ENCODE peak calls at places on chromosomes 4 and X, in eight cellular contexts. One of them, this sample, is unnamed. For H3K4me1, the result is how much of the 10 kb centered on the place peaks cover.

GRCh38 chr4:74794341-74794801 is at the start of gene BTC:
- DNase-seq in left ventricle myocardium inferior: no peak
- DNase-seq in left lung: peak
- DNase-seq in right atrium auricular region: no peak
- DNase-seq in A549: peak
- DNase-seq in HCT116: peak
- DNase-seq in kidney: peak
- DNase-seq in neural progenitor cell: peak
- DNase-seq in this sample: peak

GRCh38 chr4:106647451-106647850 is 278.9 kb upstream of the GIMD1 start:
- DNase-seq in left ventricle myocardium inferior: no peak
- DNase-seq in left lung: no peak
- DNase-seq in right atrium auricular region: no peak
- DNase-seq in A549: no peak
- DNase-seq in HCT116: no peak
- DNase-seq in kidney: no peak
- DNase-seq in neural progenitor cell: no peak
- DNase-seq in this sample: no peak

GRCh38 chr4:183987529-183987946 is 82.4 kb downstream of the STOX2 start:
- DNase-seq in left ventricle myocardium inferior: peak
- DNase-seq in left lung: peak
- DNase-seq in right atrium auricular region: peak
- DNase-seq in A549: peak
- DNase-seq in HCT116: peak
- DNase-seq in kidney: peak
- DNase-seq in neural progenitor cell: peak
- DNase-seq in this sample: peak

GRCh38 chr4:56506110-56506705 is 617 bp downstream of the ARL9 start:
- DNase-seq in left ventricle myocardium inferior: no peak
- DNase-seq in left lung: no peak
- DNase-seq in right atrium auricular region: no peak
- DNase-seq in A549: no peak
- DNase-seq in HCT116: no peak
- DNase-seq in kidney: no peak
- DNase-seq in neural progenitor cell: peak
- DNase-seq in this sample: no peak

GRCh38 chr4:163694385-163694784 is 199.9 kb downstream of the TMA16 start:
- DNase-seq in left ventricle myocardium inferior: no peak
- DNase-seq in left lung: no peak
- DNase-seq in right atrium auricular region: no peak
- DNase-seq in A549: no peak
- DNase-seq in HCT116: no peak
- DNase-seq in kidney: no peak
- DNase-seq in neural progenitor cell: no peak
- DNase-seq in this sample: no peak

GRCh38 chrX:10756365-10756915 is 136.1 kb upstream of the MID1 start:
- DNase-seq in left ventricle myocardium inferior: no peak
- DNase-seq in left lung: no peak
- DNase-seq in right atrium auricular region: no peak
- DNase-seq in A549: peak
- DNase-seq in HCT116: peak
- DNase-seq in kidney: no peak
- DNase-seq in neural progenitor cell: no peak
- DNase-seq in this sample: peak

GRCh38 chr4:113618205-113618604 is 143.3 kb downstream of the CAMK2D start:
- DNase-seq in left ventricle myocardium inferior: no peak
- DNase-seq in left lung: no peak
- DNase-seq in right atrium auricular region: no peak
- DNase-seq in A549: no peak
- DNase-seq in HCT116: no peak
- DNase-seq in kidney: no peak
- DNase-seq in neural progenitor cell: no peak
- DNase-seq in this sample: no peak

GRCh38 chr4:108103096-108103495 is 65.6 kb downstream of the LEF1 start:
- DNase-seq in left ventricle myocardium inferior: no peak
- DNase-seq in left lung: no peak
- DNase-seq in right atrium auricular region: no peak
- DNase-seq in A549: no peak
- DNase-seq in HCT116: no peak
- DNase-seq in kidney: no peak
- DNase-seq in neural progenitor cell: no peak
- DNase-seq in this sample: no peak

GRCh38 chrX:37302569-37302968 is 46.6 kb upstream of the PRRG1 start:
- DNase-seq in left ventricle myocardium inferior: peak
- DNase-seq in left lung: no peak
- DNase-seq in right atrium auricular region: no peak
- DNase-seq in A549: no peak
- DNase-seq in HCT116: peak
- DNase-seq in kidney: no peak
- DNase-seq in neural progenitor cell: peak
- DNase-seq in this sample: peak

DNA sequence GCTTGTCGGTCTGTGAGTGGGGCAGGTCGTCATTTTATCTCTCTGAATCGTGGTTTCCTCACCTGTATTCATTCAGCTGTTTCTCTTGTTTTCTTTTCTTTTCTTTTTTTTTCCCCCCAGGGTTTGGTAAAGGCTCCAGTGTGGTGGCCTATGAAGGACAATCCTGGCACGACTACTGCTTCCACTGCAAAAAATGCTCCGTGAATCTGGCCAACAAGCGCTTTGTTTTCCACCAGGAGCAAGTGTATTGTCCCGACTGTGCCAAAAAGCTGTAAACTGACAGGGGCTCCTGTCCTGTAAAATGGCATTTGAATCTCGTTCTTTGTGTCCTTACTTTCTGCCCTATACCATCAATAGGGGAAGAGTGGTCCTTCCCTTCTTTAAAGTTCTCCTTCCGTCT is 41.4 kb downstream of the MAP7D3 start:
- DNase-seq in left ventricle myocardium inferior: no peak
- DNase-seq in left lung: no peak
- DNase-seq in right atrium auricular region: no peak
- DNase-seq in A549: no peak
- DNase-seq in HCT116: no peak
- DNase-seq in kidney: no peak
- DNase-seq in neural progenitor cell: no peak
- DNase-seq in this sample: no peak
- H3K4me1 ChIP-seq in left ventricle myocardium inferior: half or more
- H3K4me1 ChIP-seq in left lung: under half
- H3K4me1 ChIP-seq in right atrium auricular region: under half
- H3K4me1 ChIP-seq in A549: under half
- H3K4me1 ChIP-seq in HCT116: under half
- H3K4me1 ChIP-seq in kidney: under half
- H3K4me1 ChIP-seq in neural progenitor cell: under half
- H3K4me1 ChIP-seq in this sample: under half

GRCh38 chr4:147518846-147519767 is 38.2 kb downstream of the EDNRA start:
- DNase-seq in left ventricle myocardium inferior: no peak
- DNase-seq in left lung: no peak
- DNase-seq in right atrium auricular region: no peak
- DNase-seq in A549: peak
- DNase-seq in HCT116: peak
- DNase-seq in kidney: no peak
- DNase-seq in neural progenitor cell: peak
- DNase-seq in this sample: peak
- TF ChIP-seq CTCF in left ventricle myocardium inferior: peak
- TF ChIP-seq CTCF in left lung: peak
- TF ChIP-seq CTCF in right atrium auricular region: peak
- TF ChIP-seq CTCF in A549: peak
- TF ChIP-seq CTCF in HCT116: peak
- TF ChIP-seq CTCF in kidney: peak
- TF ChIP-seq CTCF in neural progenitor cell: peak
- TF ChIP-seq CTCF in this sample: peak

GRCh38 chr4:117001077-117001476 is 84.3 kb downstream of the TRAM1L1 start:
- DNase-seq in left ventricle myocardium inferior: no peak
- DNase-seq in left lung: no peak
- DNase-seq in right atrium auricular region: no peak
- DNase-seq in A549: no peak
- DNase-seq in HCT116: no peak
- DNase-seq in kidney: no peak
- DNase-seq in neural progenitor cell: peak
- DNase-seq in this sample: no peak
- H3K4me3 ChIP-seq in left ventricle myocardium inferior: no peak
- H3K4me3 ChIP-seq in left lung: no peak
- H3K4me3 ChIP-seq in right atrium auricular region: no peak
- H3K4me3 ChIP-seq in A549: no peak
- H3K4me3 ChIP-seq in HCT116: no peak
- H3K4me3 ChIP-seq in kidney: no peak
- H3K4me3 ChIP-seq in neural progenitor cell: no peak
- H3K4me3 ChIP-seq in this sample: no peak

GRCh38 chr4:8353158-8353495 is 83.6 kb downstream of the HTRA3 start:
- DNase-seq in left ventricle myocardium inferior: no peak
- DNase-seq in left lung: no peak
- DNase-seq in right atrium auricular region: no peak
- DNase-seq in A549: no peak
- DNase-seq in HCT116: no peak
- DNase-seq in kidney: no peak
- DNase-seq in neural progenitor cell: no peak
- DNase-seq in this sample: peak

GRCh38 chr4:8356856-8357255 is 83.7 kb downstream of the ACOX3 start:
- DNase-seq in left ventricle myocardium inferior: no peak
- DNase-seq in left lung: no peak
- DNase-seq in right atrium auricular region: no peak
- DNase-seq in A549: no peak
- DNase-seq in HCT116: no peak
- DNase-seq in kidney: peak
- DNase-seq in neural progenitor cell: no peak
- DNase-seq in this sample: no peak

GRCh38 chr4:8355306-8355705 is 85.2 kb downstream of the ACOX3 start:
- DNase-seq in left ventricle myocardium inferior: no peak
- DNase-seq in left lung: no peak
- DNase-seq in right atrium auricular region: no peak
- DNase-seq in A549: no peak
- DNase-seq in HCT116: no peak
- DNase-seq in kidney: no peak
- DNase-seq in neural progenitor cell: no peak
- DNase-seq in this sample: no peak

GRCh38 chr4:8353912-8354453 is 84.4 kb downstream of the HTRA3 start:
- DNase-seq in left ventricle myocardium inferior: no peak
- DNase-seq in left lung: no peak
- DNase-seq in right atrium auricular region: no peak
- DNase-seq in A549: no peak
- DNase-seq in HCT116: no peak
- DNase-seq in kidney: no peak
- DNase-seq in neural progenitor cell: no peak
- DNase-seq in this sample: no peak

GRCh38 chr4:8355864-8356565 is 84.5 kb downstream of the ACOX3 start:
- DNase-seq in left ventricle myocardium inferior: no peak
- DNase-seq in left lung: no peak
- DNase-seq in right atrium auricular region: no peak
- DNase-seq in A549: no peak
- DNase-seq in HCT116: no peak
- DNase-seq in kidney: no peak
- DNase-seq in neural progenitor cell: no peak
- DNase-seq in this sample: no peak
- H3K4me1 ChIP-seq in left ventricle myocardium inferior: under half
- H3K4me1 ChIP-seq in left lung: under half
- H3K4me1 ChIP-seq in right atrium auricular region: under half
- H3K4me1 ChIP-seq in A549: under half
- H3K4me1 ChIP-seq in HCT116: under half
- H3K4me1 ChIP-seq in kidney: under half
- H3K4me1 ChIP-seq in neural progenitor cell: under half
- H3K4me1 ChIP-seq in this sample: under half

DNA sequence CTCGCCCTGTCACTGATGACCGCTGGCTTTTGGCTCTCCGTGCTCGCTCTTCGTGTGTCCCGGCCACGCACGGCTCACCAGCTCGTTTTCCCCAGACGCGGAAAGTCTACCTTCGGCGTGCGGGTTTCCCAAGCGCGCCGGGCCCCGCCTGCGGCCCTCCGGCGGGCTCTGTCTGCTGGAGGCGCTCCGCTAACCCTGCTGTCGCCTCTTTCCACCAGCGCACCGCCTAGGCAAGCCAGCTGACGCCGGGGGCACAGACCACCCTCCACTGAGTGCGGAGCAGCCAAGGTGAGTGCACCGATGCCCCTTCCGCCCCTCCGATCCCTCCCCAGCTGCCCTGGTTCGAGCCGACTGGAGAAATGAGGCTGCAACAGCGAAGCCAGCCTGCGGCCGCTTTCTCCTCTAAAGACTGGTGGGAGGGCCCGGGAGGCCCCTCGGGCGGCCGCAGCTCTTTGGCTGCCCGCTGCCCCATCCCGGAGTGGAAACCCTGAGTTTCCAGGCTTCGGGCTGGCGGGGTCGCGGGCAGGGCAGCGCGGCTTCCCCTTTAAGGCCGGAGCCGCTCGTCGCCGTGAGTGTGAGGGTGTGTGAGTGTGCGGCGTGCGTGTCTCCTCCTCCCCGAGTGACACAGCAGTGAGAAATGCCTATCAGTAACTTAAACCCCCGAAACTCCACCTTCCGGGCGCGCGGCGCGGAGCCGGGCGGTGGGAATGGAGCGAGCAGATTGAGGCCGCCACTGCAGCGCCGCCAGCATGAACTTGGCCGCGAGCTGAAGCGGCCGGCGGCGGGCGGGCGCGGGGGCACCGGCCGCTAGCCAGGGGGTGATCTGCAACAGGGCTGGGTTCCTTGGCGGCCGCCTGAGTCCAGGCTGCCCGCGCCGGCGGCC is at the start of gene MAMLD1:
- DNase-seq in left ventricle myocardium inferior: peak
- DNase-seq in left lung: peak
- DNase-seq in right atrium auricular region: peak
- DNase-seq in A549: peak
- DNase-seq in HCT116: peak
- DNase-seq in kidney: peak
- DNase-seq in neural progenitor cell: peak
- DNase-seq in this sample: no peak
- TF ChIP-seq CTCF in left ventricle myocardium inferior: no peak
- TF ChIP-seq CTCF in left lung: no peak
- TF ChIP-seq CTCF in right atrium auricular region: no peak
- TF ChIP-seq CTCF in A549: no peak
- TF ChIP-seq CTCF in HCT116: no peak
- TF ChIP-seq CTCF in kidney: no peak
- TF ChIP-seq CTCF in neural progenitor cell: no peak
- TF ChIP-seq CTCF in this sample: no peak